ENCODE peak calls at places on chromosomes 12 and 14, in eight cellular contexts. One of them, this sample, is unnamed.
A peak's percentile ranks its signal among the peaks of the same experiment; 100 is the strongest.

GRCh38 chr14:23034498-23035302 is at the start of gene PSMB5:
- DNase-seq in tibial artery: peak; percentile 94
- DNase-seq in naive thymus-derived CD4-positive, alpha-beta T cell: peak; percentile 63
- DNase-seq in aorta: peak; percentile 93
- DNase-seq in CD8-positive, alpha-beta memory T cell: peak; percentile 90
- DNase-seq in ovary: peak; percentile 86
- DNase-seq in Caco-2: peak; percentile 89
- DNase-seq in heart right ventricle: peak; percentile 81
- DNase-seq in this sample: peak; percentile 93

GRCh38 chr14:24612186-24612585 is 2.7 kb upstream of the GZMH start:
- DNase-seq in tibial artery: no peak
- DNase-seq in naive thymus-derived CD4-positive, alpha-beta T cell: no peak
- DNase-seq in aorta: no peak
- DNase-seq in CD8-positive, alpha-beta memory T cell: no peak
- DNase-seq in ovary: no peak
- DNase-seq in Caco-2: no peak
- DNase-seq in heart right ventricle: no peak
- DNase-seq in this sample: no peak

GRCh38 chr12:46267618-46268348 is 1.1 kb downstream of the SLC38A1 start:
- DNase-seq in tibial artery: no peak
- DNase-seq in naive thymus-derived CD4-positive, alpha-beta T cell: peak; percentile 21
- DNase-seq in aorta: peak; percentile 50
- DNase-seq in CD8-positive, alpha-beta memory T cell: peak; percentile 29
- DNase-seq in ovary: peak; percentile 27
- DNase-seq in Caco-2: no peak
- DNase-seq in heart right ventricle: no peak
- DNase-seq in this sample: no peak

GRCh38 chr14:55731881-55732498 is 152.0 kb downstream of the KTN1 start:
- DNase-seq in tibial artery: no peak
- DNase-seq in naive thymus-derived CD4-positive, alpha-beta T cell: peak; percentile 8
- DNase-seq in aorta: no peak
- DNase-seq in CD8-positive, alpha-beta memory T cell: peak; percentile 28
- DNase-seq in ovary: no peak
- DNase-seq in Caco-2: peak; percentile 45
- DNase-seq in heart right ventricle: no peak
- DNase-seq in this sample: peak; percentile 14

GRCh38 chr12:124917135-124917840 is 2.8 kb upstream of the UBC start:
- DNase-seq in tibial artery: peak; percentile 100
- DNase-seq in naive thymus-derived CD4-positive, alpha-beta T cell: peak; percentile 73
- DNase-seq in aorta: peak; percentile 99
- DNase-seq in CD8-positive, alpha-beta memory T cell: peak; percentile 95
- DNase-seq in ovary: peak; percentile 92
- DNase-seq in Caco-2: peak; percentile 97
- DNase-seq in heart right ventricle: peak; percentile 96
- DNase-seq in this sample: peak; percentile 98

GRCh38 chr14:70697681-70698080 is 56.0 kb downstream of the TTC9 start:
- DNase-seq in tibial artery: no peak
- DNase-seq in naive thymus-derived CD4-positive, alpha-beta T cell: no peak
- DNase-seq in aorta: no peak
- DNase-seq in CD8-positive, alpha-beta memory T cell: no peak
- DNase-seq in ovary: no peak
- DNase-seq in Caco-2: no peak
- DNase-seq in heart right ventricle: no peak
- DNase-seq in this sample: no peak

GRCh38 chr12:26112703-26113147 is 12.1 kb downstream of the BHLHE41 start:
- DNase-seq in tibial artery: no peak
- DNase-seq in naive thymus-derived CD4-positive, alpha-beta T cell: no peak
- DNase-seq in aorta: no peak
- DNase-seq in CD8-positive, alpha-beta memory T cell: no peak
- DNase-seq in ovary: no peak
- DNase-seq in Caco-2: peak; percentile 26
- DNase-seq in heart right ventricle: no peak
- DNase-seq in this sample: no peak

GRCh38 chr12:129961111-129961510 is 57.3 kb upstream of the TMEM132D start:
- DNase-seq in tibial artery: no peak
- DNase-seq in naive thymus-derived CD4-positive, alpha-beta T cell: no peak
- DNase-seq in aorta: no peak
- DNase-seq in CD8-positive, alpha-beta memory T cell: no peak
- DNase-seq in ovary: no peak
- DNase-seq in Caco-2: no peak
- DNase-seq in heart right ventricle: no peak
- DNase-seq in this sample: no peak

GRCh38 chr12:69397978-69398377 is 38.4 kb downstream of the YEATS4 start:
- DNase-seq in tibial artery: no peak
- DNase-seq in naive thymus-derived CD4-positive, alpha-beta T cell: no peak
- DNase-seq in aorta: no peak
- DNase-seq in CD8-positive, alpha-beta memory T cell: no peak
- DNase-seq in ovary: no peak
- DNase-seq in Caco-2: no peak
- DNase-seq in heart right ventricle: no peak
- DNase-seq in this sample: no peak

GRCh38 chr12:104471336-104471735 is 14.6 kb downstream of the CHST11 start:
- DNase-seq in tibial artery: no peak
- DNase-seq in naive thymus-derived CD4-positive, alpha-beta T cell: no peak
- DNase-seq in aorta: no peak
- DNase-seq in CD8-positive, alpha-beta memory T cell: no peak
- DNase-seq in ovary: no peak
- DNase-seq in Caco-2: no peak
- DNase-seq in heart right ventricle: no peak
- DNase-seq in this sample: no peak
- H3K4me1 ChIP-seq in tibial artery: no peaks in the 10 kb centered on the region
- H3K4me1 ChIP-seq in naive thymus-derived CD4-positive, alpha-beta T cell: peaks cover 65% of the 10 kb centered on the region
- H3K4me1 ChIP-seq in aorta: peaks cover 4% of the 10 kb centered on the region
- H3K4me1 ChIP-seq in CD8-positive, alpha-beta memory T cell: peaks cover 88% of the 10 kb centered on the region
- H3K4me1 ChIP-seq in ovary: no peaks in the 10 kb centered on the region
- H3K4me1 ChIP-seq in Caco-2: no peaks in the 10 kb centered on the region
- H3K4me1 ChIP-seq in heart right ventricle: no peaks in the 10 kb centered on the region
- H3K4me1 ChIP-seq in this sample: peaks cover 5% of the 10 kb centered on the region

DNA sequence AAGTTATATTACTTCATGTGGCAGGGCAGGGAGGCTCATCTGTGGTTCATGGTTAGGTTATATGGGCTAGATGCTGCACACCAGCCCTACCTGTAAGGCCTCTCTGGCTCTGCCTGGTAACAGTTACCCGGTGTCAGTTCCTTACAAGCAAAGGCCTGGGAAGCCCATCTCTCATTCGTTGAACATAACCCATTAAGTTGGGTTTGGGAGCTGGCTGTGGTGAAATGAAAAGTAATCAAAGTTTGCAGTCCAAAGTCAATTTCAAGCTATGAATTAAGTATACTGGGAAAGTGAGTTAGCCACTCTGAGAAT is 183.2 kb downstream of the PPM1H start:
- DNase-seq in tibial artery: no peak
- DNase-seq in naive thymus-derived CD4-positive, alpha-beta T cell: no peak
- DNase-seq in aorta: no peak
- DNase-seq in CD8-positive, alpha-beta memory T cell: no peak
- DNase-seq in ovary: no peak
- DNase-seq in Caco-2: no peak
- DNase-seq in heart right ventricle: no peak
- DNase-seq in this sample: no peak
- H3K4me1 ChIP-seq in tibial artery: no peaks in the 10 kb centered on the region
- H3K4me1 ChIP-seq in naive thymus-derived CD4-positive, alpha-beta T cell: no peaks in the 10 kb centered on the region
- H3K4me1 ChIP-seq in aorta: no peaks in the 10 kb centered on the region
- H3K4me1 ChIP-seq in CD8-positive, alpha-beta memory T cell: no peaks in the 10 kb centered on the region
- H3K4me1 ChIP-seq in ovary: no peaks in the 10 kb centered on the region
- H3K4me1 ChIP-seq in Caco-2: no peaks in the 10 kb centered on the region
- H3K4me1 ChIP-seq in heart right ventricle: no peaks in the 10 kb centered on the region
- H3K4me1 ChIP-seq in this sample: peaks cover 4% of the 10 kb centered on the region

GRCh38 chr14:105014631-105015030 is 6.3 kb downstream of the CDCA4 start:
- DNase-seq in tibial artery: no peak
- DNase-seq in naive thymus-derived CD4-positive, alpha-beta T cell: no peak
- DNase-seq in aorta: no peak
- DNase-seq in CD8-positive, alpha-beta memory T cell: no peak
- DNase-seq in ovary: no peak
- DNase-seq in Caco-2: no peak
- DNase-seq in heart right ventricle: no peak
- DNase-seq in this sample: peak; percentile 92

GRCh38 chr14:105014032-105014431 is 6.9 kb downstream of the CDCA4 start:
- DNase-seq in tibial artery: peak; percentile 37
- DNase-seq in naive thymus-derived CD4-positive, alpha-beta T cell: no peak
- DNase-seq in aorta: no peak
- DNase-seq in CD8-positive, alpha-beta memory T cell: no peak
- DNase-seq in ovary: no peak
- DNase-seq in Caco-2: no peak
- DNase-seq in heart right ventricle: no peak
- DNase-seq in this sample: no peak

GRCh38 chr14:105015905-105016304 is 5.0 kb downstream of the CDCA4 start:
- DNase-seq in tibial artery: no peak
- DNase-seq in naive thymus-derived CD4-positive, alpha-beta T cell: no peak
- DNase-seq in aorta: no peak
- DNase-seq in CD8-positive, alpha-beta memory T cell: no peak
- DNase-seq in ovary: no peak
- DNase-seq in Caco-2: no peak
- DNase-seq in heart right ventricle: no peak
- DNase-seq in this sample: no peak

GRCh38 chr14:105013150-105013787 is 7.6 kb downstream of the CDCA4 start:
- DNase-seq in tibial artery: peak; percentile 62
- DNase-seq in naive thymus-derived CD4-positive, alpha-beta T cell: no peak
- DNase-seq in aorta: no peak
- DNase-seq in CD8-positive, alpha-beta memory T cell: no peak
- DNase-seq in ovary: no peak
- DNase-seq in Caco-2: no peak
- DNase-seq in heart right ventricle: peak; percentile 50
- DNase-seq in this sample: no peak

DNA sequence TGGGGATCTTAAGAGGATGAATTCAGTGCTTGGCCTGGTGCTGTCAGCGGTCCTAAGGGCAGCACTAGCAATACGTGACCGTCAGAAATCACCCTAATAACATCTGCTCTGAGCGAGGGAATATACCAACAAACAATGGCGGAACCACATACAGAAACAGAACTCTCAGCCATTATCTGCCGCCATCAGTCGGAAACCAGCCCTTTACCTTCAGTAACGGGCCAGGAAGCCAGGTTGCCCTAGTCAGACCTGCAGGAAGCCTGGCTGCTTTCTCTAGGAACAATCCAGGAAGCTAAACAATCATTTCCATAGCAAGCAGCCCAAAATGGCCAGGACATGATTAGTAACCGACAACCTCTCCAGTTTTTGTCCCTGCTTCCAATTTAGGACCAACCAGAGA is 5.6 kb downstream of the CDCA4 start:
- DNase-seq in tibial artery: no peak
- DNase-seq in naive thymus-derived CD4-positive, alpha-beta T cell: no peak
- DNase-seq in aorta: no peak
- DNase-seq in CD8-positive, alpha-beta memory T cell: no peak
- DNase-seq in ovary: no peak
- DNase-seq in Caco-2: no peak
- DNase-seq in heart right ventricle: no peak
- DNase-seq in this sample: no peak
- H3K4me1 ChIP-seq in tibial artery: peaks cover 34% of the 10 kb centered on the region
- H3K4me1 ChIP-seq in naive thymus-derived CD4-positive, alpha-beta T cell: peaks cover 58% of the 10 kb centered on the region
- H3K4me1 ChIP-seq in aorta: no peaks in the 10 kb centered on the region
- H3K4me1 ChIP-seq in CD8-positive, alpha-beta memory T cell: peaks cover 46% of the 10 kb centered on the region
- H3K4me1 ChIP-seq in ovary: peaks cover 9% of the 10 kb centered on the region
- H3K4me1 ChIP-seq in Caco-2: peaks cover 15% of the 10 kb centered on the region
- H3K4me1 ChIP-seq in heart right ventricle: peaks cover 19% of the 10 kb centered on the region
- H3K4me1 ChIP-seq in this sample: peaks cover 40% of the 10 kb centered on the region

GRCh38 chr14:54474232-54474793 is 14.5 kb downstream of the GMFB start:
- DNase-seq in tibial artery: no peak
- DNase-seq in naive thymus-derived CD4-positive, alpha-beta T cell: no peak
- DNase-seq in aorta: no peak
- DNase-seq in CD8-positive, alpha-beta memory T cell: no peak
- DNase-seq in ovary: no peak
- DNase-seq in Caco-2: no peak
- DNase-seq in heart right ventricle: no peak
- DNase-seq in this sample: no peak

GRCh38 chr14:54472291-54472690 is 16.5 kb downstream of the GMFB start:
- DNase-seq in tibial artery: no peak
- DNase-seq in naive thymus-derived CD4-positive, alpha-beta T cell: no peak
- DNase-seq in aorta: no peak
- DNase-seq in CD8-positive, alpha-beta memory T cell: no peak
- DNase-seq in ovary: no peak
- DNase-seq in Caco-2: no peak
- DNase-seq in heart right ventricle: no peak
- DNase-seq in this sample: peak; percentile 85

GRCh38 chr14:54475187-54475881 is 13.4 kb downstream of the GMFB start:
- DNase-seq in tibial artery: no peak
- DNase-seq in naive thymus-derived CD4-positive, alpha-beta T cell: no peak
- DNase-seq in aorta: no peak
- DNase-seq in CD8-positive, alpha-beta memory T cell: no peak
- DNase-seq in ovary: no peak
- DNase-seq in Caco-2: no peak
- DNase-seq in heart right ventricle: no peak
- DNase-seq in this sample: no peak

GRCh38 chr14:54478621-54479215 is 10.1 kb downstream of the GMFB start:
- DNase-seq in tibial artery: no peak
- DNase-seq in naive thymus-derived CD4-positive, alpha-beta T cell: no peak
- DNase-seq in aorta: no peak
- DNase-seq in CD8-positive, alpha-beta memory T cell: no peak
- DNase-seq in ovary: no peak
- DNase-seq in Caco-2: no peak
- DNase-seq in heart right ventricle: no peak
- DNase-seq in this sample: no peak

GRCh38 chr14:54475911-54476310 is 12.9 kb downstream of the GMFB start:
- DNase-seq in tibial artery: no peak
- DNase-seq in naive thymus-derived CD4-positive, alpha-beta T cell: no peak
- DNase-seq in aorta: no peak
- DNase-seq in CD8-positive, alpha-beta memory T cell: no peak
- DNase-seq in ovary: no peak
- DNase-seq in Caco-2: no peak
- DNase-seq in heart right ventricle: no peak
- DNase-seq in this sample: no peak
- H3K4me1 ChIP-seq in tibial artery: peaks cover 44% of the 10 kb centered on the region
- H3K4me1 ChIP-seq in naive thymus-derived CD4-positive, alpha-beta T cell: no peaks in the 10 kb centered on the region
- H3K4me1 ChIP-seq in aorta: no peaks in the 10 kb centered on the region
- H3K4me1 ChIP-seq in CD8-positive, alpha-beta memory T cell: no peaks in the 10 kb centered on the region
- H3K4me1 ChIP-seq in ovary: peaks cover 9% of the 10 kb centered on the region
- H3K4me1 ChIP-seq in Caco-2: peaks cover 21% of the 10 kb centered on the region
- H3K4me1 ChIP-seq in heart right ventricle: peaks cover 12% of the 10 kb centered on the region
- H3K4me1 ChIP-seq in this sample: peaks cover 17% of the 10 kb centered on the region

DNA sequence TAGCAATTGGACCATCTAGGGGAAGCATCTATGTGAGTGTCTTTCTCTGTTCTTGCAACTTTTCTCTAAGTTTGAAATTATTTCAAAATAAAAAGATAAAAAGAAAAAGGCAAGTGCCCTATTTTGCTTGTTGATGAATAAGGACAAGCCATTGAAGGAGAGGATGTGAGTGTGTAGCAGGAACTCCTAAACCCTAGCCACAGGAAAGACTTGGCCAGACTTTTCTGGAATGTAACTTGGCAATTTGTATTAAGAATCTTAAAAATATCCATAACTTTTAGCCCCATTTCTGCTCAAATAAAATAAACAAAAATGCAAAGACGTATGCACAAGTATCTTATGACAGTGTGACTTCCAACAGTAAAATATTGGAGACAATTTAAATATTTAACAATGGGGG is 279.5 kb downstream of the CACNA1C start:
- DNase-seq in tibial artery: no peak
- DNase-seq in naive thymus-derived CD4-positive, alpha-beta T cell: no peak
- DNase-seq in aorta: no peak
- DNase-seq in CD8-positive, alpha-beta memory T cell: no peak
- DNase-seq in ovary: no peak
- DNase-seq in Caco-2: no peak
- DNase-seq in heart right ventricle: no peak
- DNase-seq in this sample: no peak
- H3K4me1 ChIP-seq in tibial artery: peaks cover 79% of the 10 kb centered on the region
- H3K4me1 ChIP-seq in naive thymus-derived CD4-positive, alpha-beta T cell: no peaks in the 10 kb centered on the region
- H3K4me1 ChIP-seq in aorta: peaks cover 9% of the 10 kb centered on the region
- H3K4me1 ChIP-seq in CD8-positive, alpha-beta memory T cell: no peaks in the 10 kb centered on the region
- H3K4me1 ChIP-seq in ovary: no peaks in the 10 kb centered on the region
- H3K4me1 ChIP-seq in Caco-2: no peaks in the 10 kb centered on the region
- H3K4me1 ChIP-seq in heart right ventricle: peaks cover 67% of the 10 kb centered on the region
- H3K4me1 ChIP-seq in this sample: no peaks in the 10 kb centered on the region

This sample was measured in HAP-1.